ENCODE peak calls at places on chromosomes 2 and 18, in seven cellular contexts. H is psoas muscle, W is OCI-LY7, O is right atrium auricular region, N is breast epithelium, L is ovary, D is adrenal gland. Y is an unnamed sample.
A peak's percentile ranks its signal among the peaks of the same experiment; 100 is the strongest.

GRCh38 chr2:23693606-23693951 is 233.3 kb downstream of the ATAD2B start:
- DNase-seq in H (peak; percentile 34), O (no peak), D (no peak), N (peak; percentile 40), L (no peak), W (no peak), Y (no peak)

GRCh38 chr2:238761802-238762373 is 86.0 kb upstream of the TWIST2 start:
- DNase-seq in N (no peak), L (no peak), W (no peak), H (no peak), O (no peak), D (no peak), Y (peak; percentile 46)

GRCh38 chr2:77567723-77568122 is 45.5 kb upstream of the LRRTM4 start:
- DNase-seq in W (no peak), H (no peak), L (no peak), O (no peak), N (no peak), D (no peak), Y (peak; percentile 21)

GRCh38 chr2:126935774-126936173 is 37.1 kb downstream of the TEX51 start:
- DNase-seq in L (no peak), H (no peak), O (no peak), W (no peak), D (no peak), N (no peak), Y (no peak)

GRCh38 chr2:157067562-157067961 is 189.9 kb upstream of the GALNT5 start:
- DNase-seq in H (no peak), L (no peak), D (no peak), W (no peak), O (no peak), N (no peak), Y (no peak)

GRCh38 chr2:152646775-152647174 is 70.5 kb downstream of the PRPF40A start:
- DNase-seq in L (no peak), H (no peak), O (no peak), D (no peak), N (no peak), W (no peak), Y (peak; percentile 71)

GRCh38 chr18:78405763-78406162 is 573.9 kb upstream of the SALL3 start:
- DNase-seq in N (no peak), O (no peak), L (no peak), W (no peak), D (no peak), H (no peak), Y (no peak)

GRCh38 chr2:146820672-146821071 is 1024.2 kb upstream of the ACVR2A start:
- DNase-seq in W (no peak), O (no peak), N (no peak), L (no peak), H (no peak), D (no peak), Y (peak; percentile 54)

GRCh38 chr18:21203096-21203495 is 38.9 kb upstream of the GREB1L start:
- DNase-seq in L (no peak), N (no peak), W (no peak), D (no peak), O (no peak), H (no peak), Y (no peak)

GRCh38 chr2:15919716-15920444 is 20.5 kb upstream of the MYCN start:
- DNase-seq in N (no peak), L (no peak), H (no peak), D (no peak), O (no peak), W (no peak), Y (no peak)

GRCh38 chr2:171086352-171087290 is 74.1 kb downstream of the TLK1 start:
- DNase-seq in D (peak; percentile 81), H (no peak), L (no peak), W (peak; percentile 49), O (no peak), N (no peak), Y (peak; percentile 68)

GRCh38 chr2:120436885-120437603 is 91.1 kb downstream of the INHBB start:
- DNase-seq in H (no peak), L (no peak), W (peak; percentile 5), O (no peak), N (no peak), D (peak; percentile 65), Y (no peak)

GRCh38 chr18:25093131-25093530 is 258.8 kb downstream of the ZNF521 start:
- DNase-seq in N (no peak), L (no peak), W (no peak), D (no peak), O (no peak), H (no peak), Y (no peak)

GRCh38 chr2:136211671-136212070 is 93.7 kb upstream of the CXCR4 start:
- DNase-seq in H (no peak), O (no peak), L (no peak), D (no peak), W (no peak), N (no peak), Y (no peak)

GRCh38 chr2:64854773-64855237 is 134.4 kb upstream of the SLC1A4 start:
- DNase-seq in L (no peak), W (no peak), O (no peak), D (peak; percentile 64), H (no peak), N (no peak), Y (no peak)

GRCh38 chr18:8937695-8938094 is 164.8 kb upstream of the NDUFV2 start:
- DNase-seq in D (no peak), W (no peak), N (no peak), L (no peak), H (no peak), O (no peak), Y (no peak)

GRCh38 chr2:126915903-126916302 is 17.2 kb downstream of the TEX51 start:
- DNase-seq in D (no peak), H (no peak), L (no peak), O (no peak), N (no peak), W (no peak), Y (no peak)

GRCh38 chr2:75053484-75054112 is 95.2 kb downstream of the POLE4 start:
- DNase-seq in W (peak; percentile 55), N (no peak), H (no peak), O (no peak), L (no peak), D (no peak), Y (peak; percentile 45)

GRCh38 chr2:18961991-18962421 is 372.6 kb upstream of the NT5C1B start:
- DNase-seq in D (no peak), H (no peak), N (no peak), L (no peak), W (no peak), O (no peak), Y (peak; percentile 68)

GRCh38 chr2:20431772-20432171 is 15.1 kb upstream of the RHOB start:
- DNase-seq in O (no peak), L (no peak), W (no peak), N (no peak), D (no peak), H (no peak), Y (no peak)

GRCh38 chr18:58671941-58672565 is 788 bp downstream of the MALT1 start:
- DNase-seq in D (peak; percentile 54), N (no peak), O (no peak), H (no peak), L (no peak), W (peak; percentile 60), Y (no peak)

GRCh38 chr18:11572201-11572600 is 37.2 kb upstream of the SLC35G4 start:
- DNase-seq in O (no peak), H (no peak), D (no peak), N (no peak), L (no peak), W (no peak), Y (no peak)

GRCh38 chr2:7555260-7555659 is 638.0 kb downstream of the RNF144A start:
- DNase-seq in D (no peak), L (no peak), N (no peak), O (no peak), H (no peak), W (no peak), Y (no peak)

GRCh38 chr2:16324544-16324937 is 341.1 kb downstream of the CYRIA start:
- DNase-seq in O (no peak), W (no peak), L (no peak), H (no peak), N (no peak), D (no peak), Y (no peak)

GRCh38 chr2:71466301-71467179 is 13.2 kb downstream of the DYSF start:
- DNase-seq in H (peak; percentile 86), L (no peak), N (no peak), O (no peak), D (no peak), W (no peak), Y (peak; percentile 91)

GRCh38 chr18:49487711-49488310 is 777 bp upstream of the C18orf32 start:
- DNase-seq in N (no peak), W (no peak), L (no peak), D (no peak), H (no peak), O (no peak), Y (no peak)

GRCh38 chr2:207768891-207769596 is 662 bp downstream of the FZD5 start:
- DNase-seq in N (no peak), W (no peak), H (no peak), L (no peak), D (peak; percentile 65), O (no peak), Y (peak; percentile 48)

GRCh38 chr2:218263817-218264611 is 3.2 kb downstream of the GPBAR1 start:
- DNase-seq in L (no peak), O (no peak), H (peak; percentile 46), W (no peak), D (no peak), N (no peak), Y (no peak)
- H3K36me3 ChIP-seq in L (no peaks in the 10 kb centered on the region), O (peaks cover 49% of the 10 kb centered on the region), H (peaks cover 56% of the 10 kb centered on the region), W (peaks cover 30% of the 10 kb centered on the region), D (peaks cover 48% of the 10 kb centered on the region), N (peaks cover 13% of the 10 kb centered on the region), Y (peaks cover 28% of the 10 kb centered on the region)

GRCh38 chr2:68365087-68365486 is at the start of gene PLEK:
- DNase-seq in D (peak; percentile 75), L (no peak), O (peak; percentile 69), H (peak; percentile 64), W (peak; percentile 73), N (no peak), Y (no peak)
- H3K36me3 ChIP-seq in D (no peaks in the 10 kb centered on the region), L (no peaks in the 10 kb centered on the region), O (no peaks in the 10 kb centered on the region), H (no peaks in the 10 kb centered on the region), W (peaks cover 22% of the 10 kb centered on the region), N (no peaks in the 10 kb centered on the region), Y (no peaks in the 10 kb centered on the region)

DNA sequence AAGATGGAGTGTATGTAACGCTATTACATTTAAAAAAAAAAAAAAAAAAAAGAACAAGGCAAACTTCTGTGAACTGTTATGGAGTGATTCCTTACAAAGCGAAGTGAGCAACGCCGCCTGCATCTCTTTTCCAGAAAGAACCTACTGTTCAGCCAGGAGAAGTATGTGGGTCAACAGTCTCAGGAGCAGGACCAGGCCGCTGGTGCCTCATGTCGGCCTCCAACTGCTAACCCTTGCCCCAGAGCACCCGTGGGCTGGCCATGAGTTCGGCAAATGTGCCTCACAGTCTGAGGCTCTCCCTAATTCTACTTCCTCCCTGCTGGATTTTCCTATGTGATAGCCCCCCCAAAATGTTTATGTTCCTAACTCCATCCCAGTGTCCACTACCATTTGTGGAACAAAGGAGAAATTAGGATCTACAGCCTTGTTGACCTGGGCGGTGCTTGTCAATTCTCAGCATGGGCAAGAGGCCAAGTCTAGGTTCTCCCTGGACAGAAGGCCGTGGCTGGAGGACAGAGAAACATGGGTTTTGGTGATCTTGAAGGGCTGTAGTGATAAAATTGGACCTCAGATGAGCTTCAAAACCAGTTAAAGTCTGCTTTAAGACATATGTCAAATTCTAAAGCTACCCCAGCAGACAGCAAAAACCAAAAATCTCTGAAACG is 15.9 kb downstream of the FAM168B start:
- DNase-seq in W (no peak), L (no peak), O (no peak), H (peak; percentile 70), D (no peak), N (no peak), Y (no peak)
- H3K36me3 ChIP-seq in W (peaks cover 97% of the 10 kb centered on the region), L (no peaks in the 10 kb centered on the region), O (peaks cover 72% of the 10 kb centered on the region), H (peaks cover 83% of the 10 kb centered on the region), D (peaks cover 69% of the 10 kb centered on the region), N (no peaks in the 10 kb centered on the region), Y (peaks cover 28% of the 10 kb centered on the region)

GRCh38 chr2:231270221-231271114 is 72.0 kb downstream of the ARMC9 start:
- DNase-seq in H (no peak), N (no peak), L (peak; percentile 74), D (peak; percentile 93), W (no peak), O (no peak), Y (no peak)
- H3K36me3 ChIP-seq in H (peaks cover 4% of the 10 kb centered on the region), N (no peaks in the 10 kb centered on the region), L (peaks cover 2% of the 10 kb centered on the region), D (peaks cover 24% of the 10 kb centered on the region), W (no peaks in the 10 kb centered on the region), O (no peaks in the 10 kb centered on the region), Y (peaks cover 18% of the 10 kb centered on the region)

Y was measured in cardiac muscle cell.